ENCODE peak calls at places on chromosomes 13 and 19, in eight cellular contexts. X is GM12865; R is stomach; B is lower leg skin; F is aorta; T is fibroblast of the aortic adventitia; E is AG09309; J is effector memory CD4-positive, alpha-beta T cell. W is an unnamed sample.

GRCh38 chr19:7196721-7197168 is 97.5 kb downstream of the INSR start:
- DNase-seq in X (no peak), J (no peak), T (peak), R (no peak), B (peak), F (no peak), E (no peak), W (no peak)

GRCh38 chr19:45428385-45429231 is 4.9 kb upstream of the ERCC1 start:
- DNase-seq in J (no peak), T (no peak), E (no peak), B (no peak), F (peak), X (no peak), R (peak), W (no peak)

GRCh38 chr19:56080669-56081401 is 40.3 kb downstream of the ZNF787 start:
- DNase-seq in F (peak), E (peak), T (peak), X (peak), R (peak), J (peak), B (peak), W (no peak)

GRCh38 chr13:84844473-84844872 is 954.7 kb downstream of the SLITRK6 start:
- DNase-seq in J (no peak), R (no peak), F (no peak), B (no peak), X (no peak), T (no peak), E (no peak), W (no peak)

GRCh38 chr13:22387899-22388298 is 717.0 kb downstream of the FGF9 start:
- DNase-seq in B (no peak), E (no peak), F (no peak), X (no peak), J (no peak), T (no peak), R (no peak), W (no peak)

GRCh38 chr19:17311455-17312248 is 2.3 kb downstream of the DDA1 start:
- DNase-seq in B (no peak), E (no peak), R (no peak), F (no peak), X (no peak), T (peak), J (no peak), W (no peak)

GRCh38 chr19:42657551-42657950 is 62.8 kb upstream of the CEACAM8 start:
- DNase-seq in X (no peak), B (no peak), T (peak), J (no peak), E (no peak), R (no peak), F (no peak), W (no peak)

GRCh38 chr13:46572758-46573384 is 19.9 kb downstream of the LRCH1 start:
- DNase-seq in R (no peak), J (no peak), X (peak), F (no peak), B (no peak), T (no peak), E (no peak), W (no peak)

GRCh38 chr19:41083516-41083915 is 4.7 kb upstream of the CYP2A13 start:
- DNase-seq in J (no peak), B (no peak), T (no peak), X (no peak), F (no peak), R (no peak), E (no peak), W (no peak)

GRCh38 chr13:108070925-108071324 is 144.4 kb downstream of the LIG4 start:
- DNase-seq in E (no peak), J (no peak), X (no peak), T (no peak), B (no peak), F (no peak), R (no peak), W (no peak)

GRCh38 chr13:43325636-43326035 is 302.2 kb downstream of the DNAJC15 start:
- DNase-seq in E (no peak), J (no peak), F (no peak), X (no peak), B (no peak), R (no peak), T (no peak), W (no peak)

GRCh38 chr19:10372698-10373097 is 7.7 kb downstream of the TYK2 start:
- DNase-seq in E (no peak), X (no peak), J (no peak), R (no peak), B (no peak), T (no peak), F (no peak), W (no peak)

GRCh38 chr13:81686877-81687276 is 1346.0 kb upstream of the SPRY2 start:
- DNase-seq in R (no peak), X (no peak), T (no peak), B (no peak), J (no peak), F (no peak), E (no peak), W (no peak)

GRCh38 chr13:88656751-88657150 is 985.6 kb downstream of the SLITRK5 start:
- DNase-seq in J (no peak), E (no peak), F (no peak), X (no peak), T (no peak), R (no peak), B (no peak), W (no peak)

GRCh38 chr13:46571189-46571901 is 18.4 kb downstream of the LRCH1 start:
- DNase-seq in F (no peak), T (peak), X (peak), E (no peak), R (no peak), B (no peak), J (no peak), W (no peak)

GRCh38 chr19:4208385-4209094 is 20.8 kb upstream of the EBI3 start:
- DNase-seq in R (no peak), T (no peak), X (no peak), E (no peak), F (no peak), B (no peak), J (no peak), W (no peak)

GRCh38 chr19:32673573-32673972 is 1.4 kb downstream of the ANKRD27 start:
- DNase-seq in X (no peak), J (no peak), T (no peak), B (no peak), E (no peak), F (no peak), R (no peak), W (no peak)
- H3K4me3 ChIP-seq in X (peak), J (no peak), T (peak), B (no peak), E (no peak), F (no peak), R (peak), W (peak)

GRCh38 chr19:29767039-29767735 is 44.6 kb upstream of the CCNE1 start:
- DNase-seq in R (no peak), T (no peak), B (no peak), E (no peak), F (no peak), X (no peak), J (no peak), W (no peak)
- H3K4me3 ChIP-seq in R (no peak), T (no peak), B (no peak), E (no peak), F (no peak), X (no peak), J (no peak), W (no peak)

DNA sequence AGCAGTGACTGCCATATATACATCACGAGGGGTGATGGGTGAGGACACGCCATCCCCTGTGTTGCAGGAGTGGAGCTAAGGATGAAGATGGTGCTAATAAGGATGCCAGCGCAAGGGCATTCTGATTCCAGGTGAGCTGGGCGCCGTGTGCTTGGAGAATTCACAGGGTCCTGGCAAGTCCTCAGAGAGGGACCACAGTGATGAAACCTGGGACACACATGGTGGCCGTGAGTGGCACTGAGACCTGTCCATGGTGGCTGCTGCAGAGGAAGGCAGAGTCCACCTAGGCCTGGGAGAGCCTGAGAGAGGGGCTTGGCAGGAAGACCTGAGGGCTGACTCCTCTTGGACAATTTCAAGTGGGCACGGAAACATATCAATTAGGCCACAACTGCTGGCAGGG is 65.2 kb downstream of the RFX2 start:
- DNase-seq in T (no peak), E (no peak), R (no peak), J (no peak), F (peak), B (no peak), X (no peak), W (no peak)
- H3K4me3 ChIP-seq in T (no peak), E (no peak), R (no peak), J (no peak), F (no peak), B (no peak), X (no peak), W (no peak)

GRCh38 chr19:3034194-3034844 is 5.2 kb upstream of the TLE2 start:
- DNase-seq in X (no peak), R (no peak), J (no peak), T (peak), E (no peak), F (no peak), B (no peak), W (no peak)
- H3K4me3 ChIP-seq in X (peak), R (peak), J (no peak), T (peak), E (no peak), F (no peak), B (no peak), W (peak)

GRCh38 chr19:782195-783043 is 14.8 kb upstream of the PTBP1 start:
- DNase-seq in F (no peak), J (no peak), T (peak), R (peak), X (no peak), E (no peak), B (no peak), W (no peak)
- H3K4me3 ChIP-seq in F (no peak), J (no peak), T (peak), R (peak), X (no peak), E (peak), B (no peak), W (peak)

DNA sequence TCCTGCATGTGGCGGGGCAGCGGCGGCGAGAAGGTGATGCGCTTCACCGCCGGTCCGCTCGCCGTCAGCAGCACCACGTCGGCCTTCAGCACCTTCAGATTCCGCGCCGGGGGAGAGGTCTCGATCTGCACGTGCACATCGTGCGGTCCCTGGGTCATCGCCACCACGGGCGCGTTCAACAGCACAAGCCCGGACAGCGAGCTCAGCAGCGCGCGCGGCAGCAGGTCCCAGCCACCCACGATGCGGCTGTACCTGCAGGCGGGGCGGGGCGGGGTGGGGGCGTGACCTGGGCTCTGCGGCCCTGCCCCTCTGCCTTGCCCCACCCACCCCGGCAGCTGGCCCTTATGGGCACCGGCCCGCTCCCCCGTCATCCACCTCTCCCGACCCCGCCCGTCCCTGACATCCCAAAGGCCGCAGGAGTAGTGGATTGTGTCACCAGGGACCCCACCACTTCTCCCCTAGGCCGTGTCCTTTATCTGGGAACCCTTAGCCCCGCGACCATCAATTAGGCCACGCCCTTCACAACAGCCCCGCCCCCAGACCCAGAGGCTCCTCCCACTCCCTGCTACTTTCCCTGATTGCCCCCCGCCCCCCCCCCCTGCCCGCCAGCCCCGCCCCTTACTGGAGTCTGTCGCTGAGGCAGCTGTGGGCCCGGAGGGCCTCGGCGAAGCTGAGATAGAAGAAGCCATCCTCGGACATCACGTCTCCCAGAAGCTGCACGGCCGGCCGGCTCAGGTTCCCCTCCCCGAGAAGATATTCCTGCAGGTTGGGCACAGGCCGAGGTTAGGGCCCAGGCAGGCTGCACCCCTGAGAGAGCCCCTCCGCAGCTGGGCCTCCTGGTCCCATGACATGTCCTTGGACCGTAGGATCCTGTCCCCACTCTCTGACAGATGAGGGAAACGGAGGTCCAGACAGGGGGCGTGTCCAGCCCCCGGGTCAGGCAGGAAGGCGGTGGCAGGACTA is 6.1 kb downstream of the IL4I1 start:
- DNase-seq in T (no peak), F (no peak), B (no peak), X (peak), E (no peak), R (peak), J (peak), W (no peak)
- H3K4me3 ChIP-seq in T (peak), F (no peak), B (no peak), X (no peak), E (no peak), R (peak), J (peak), W (no peak)

GRCh38 chr13:24035411-24035810 is 125.1 kb upstream of the SPATA13 start:
- DNase-seq in E (no peak), F (no peak), R (no peak), J (no peak), X (no peak), B (no peak), T (no peak), W (no peak)

GRCh38 chr13:24036115-24036514 is 124.4 kb upstream of the SPATA13 start:
- DNase-seq in X (no peak), R (no peak), J (no peak), T (peak), E (no peak), F (no peak), B (no peak), W (no peak)

GRCh38 chr13:24033527-24034302 is 126.8 kb upstream of the SPATA13 start:
- DNase-seq in T (peak), X (no peak), B (no peak), J (no peak), R (no peak), E (peak), F (no peak), W (no peak)

GRCh38 chr13:24032674-24033073 is 127.8 kb upstream of the SPATA13 start:
- DNase-seq in J (no peak), B (no peak), T (peak), R (no peak), E (no peak), X (no peak), F (no peak), W (no peak)

DNA sequence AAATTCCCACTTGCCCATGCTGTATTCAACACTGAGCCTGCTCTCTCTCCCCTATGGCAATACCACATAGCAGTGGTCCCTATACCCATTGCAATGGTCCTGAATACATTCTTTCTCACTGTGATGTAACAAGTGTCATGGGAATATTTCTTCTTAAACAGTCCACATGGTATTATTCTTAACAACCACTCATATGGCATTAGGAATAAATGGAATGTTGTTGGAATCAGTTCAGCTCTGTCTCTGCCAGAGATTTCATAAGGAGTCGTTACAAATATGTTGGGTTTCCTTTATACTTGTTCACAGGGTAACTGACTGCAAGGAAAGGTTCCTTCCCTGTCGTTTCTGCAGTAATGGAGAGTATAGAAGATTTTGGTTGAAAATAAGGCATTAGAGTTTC is 128.3 kb upstream of the SPATA13 start:
- DNase-seq in R (no peak), E (peak), X (no peak), F (no peak), B (no peak), J (no peak), T (peak), W (no peak)
- H3K4me3 ChIP-seq in R (no peak), E (no peak), X (no peak), F (no peak), B (no peak), J (no peak), T (no peak), W (no peak)

GRCh38 chr19:18869781-18870530 is 26.0 kb downstream of the CERS1 start:
- DNase-seq in J (no peak), T (no peak), B (no peak), X (no peak), R (no peak), E (no peak), F (no peak), W (no peak)
- H3K4me3 ChIP-seq in J (no peak), T (no peak), B (no peak), X (no peak), R (no peak), E (no peak), F (no peak), W (no peak)

GRCh38 chr13:52454459-52454824 is 836 bp upstream of the CKAP2 start:
- DNase-seq in R (no peak), T (peak), B (peak), E (no peak), X (peak), J (peak), F (no peak), W (no peak)
- H3K4me3 ChIP-seq in R (peak), T (peak), B (no peak), E (peak), X (peak), J (peak), F (no peak), W (peak)

GRCh38 chr13:79402074-79402635 is 3.9 kb downstream of the RBM26 start:
- DNase-seq in J (no peak), R (no peak), T (peak), E (no peak), B (no peak), F (no peak), X (no peak), W (no peak)

GRCh38 chr13:79404361-79404760 is 1.7 kb downstream of the RBM26 start:
- DNase-seq in R (no peak), E (no peak), J (no peak), B (no peak), X (peak), F (no peak), T (no peak), W (no peak)

GRCh38 chr13:79402679-79403078 is 3.4 kb downstream of the RBM26 start:
- DNase-seq in T (no peak), R (no peak), F (no peak), X (no peak), B (no peak), E (no peak), J (no peak), W (no peak)

GRCh38 chr13:79401259-79402071 is 4.6 kb downstream of the RBM26 start:
- DNase-seq in J (no peak), E (no peak), R (no peak), F (no peak), T (no peak), B (no peak), X (peak), W (no peak)

DNA sequence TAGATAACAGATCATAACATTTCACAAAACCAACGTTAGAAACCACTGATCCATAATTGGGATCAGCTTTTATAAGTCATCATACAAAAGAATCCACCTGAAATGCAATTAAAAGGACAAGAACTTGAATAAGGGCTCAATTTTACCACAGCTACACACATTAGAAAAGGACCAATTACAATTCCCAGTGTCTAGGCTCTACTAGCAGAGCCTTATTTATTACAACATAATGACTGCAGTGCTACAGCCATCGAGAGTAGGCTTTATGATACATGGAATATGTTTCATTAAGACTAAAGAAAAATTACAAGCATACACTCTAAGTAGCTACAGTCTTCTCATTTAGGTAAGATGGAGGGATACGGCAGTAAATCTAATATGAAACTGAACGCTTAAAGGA is 2.9 kb downstream of the RBM26 start:
- DNase-seq in X (no peak), B (no peak), T (no peak), E (no peak), R (no peak), F (no peak), J (no peak), W (no peak)
- H3K4me3 ChIP-seq in X (peak), B (no peak), T (peak), E (no peak), R (peak), F (no peak), J (peak), W (no peak)